ENCODE peak calls at places on chromosomes 11 and 22, in nine cellular contexts. K is stimulated activated CD4-positive, alpha-beta T cell treated with anti-CD3 and anti-CD28 coated beads, Interleukin-12 subunit alpha, Interleukin-12 subunit beta, amount 100 ng/mL, for 4 hours; J is H1; F is AG09319; V is ovary; U is activated CD4-positive, alpha-beta T cell treated with anti-CD3 and anti-CD28 coated beads, Interleukin-2, amount 10 ng/mL, durations not matched to agents 7 days and 5 days; X is sciatic nerve; R is NCI-H2081; C is iris pigment epithelial cell. I is an unnamed sample.

GRCh38 chr11:17972987-17973386 is 39.9 kb downstream of the SERGEF start:
- DNase-seq in K (no peak), J (peak), F (peak), V (peak), U (no peak), X (peak), R (peak), C (peak), I (peak)

GRCh38 chr11:58504232-58504631 is 3.7 kb downstream of the OR5B21 start:
- DNase-seq in K (no peak), J (no peak), F (no peak), V (no peak), U (no peak), X (no peak), R (no peak), C (no peak), I (no peak)

GRCh38 chr11:1570896-1571759 is 943 bp downstream of the DUSP8 start:
- DNase-seq in K (no peak), J (no peak), F (no peak), V (no peak), U (no peak), X (peak), R (peak), C (no peak), I (no peak)

GRCh38 chr11:130166457-130166784 is 6.8 kb downstream of the ST14 start:
- DNase-seq in K (no peak), J (no peak), F (peak), V (no peak), U (no peak), X (no peak), R (no peak), C (peak), I (no peak)

GRCh38 chr22:31106651-31107205 is 640 bp downstream of the SELENOM start:
- DNase-seq in K (no peak), J (no peak), F (peak), V (peak), U (no peak), X (no peak), R (no peak), C (peak), I (no peak)

GRCh38 chr11:68408512-68408911 is 52.0 kb upstream of the PPP6R3 start:
- DNase-seq in K (no peak), J (no peak), F (no peak), V (no peak), U (no peak), X (no peak), R (no peak), C (no peak), I (no peak)

GRCh38 chr11:20421902-20422301 is 34.4 kb downstream of the PRMT3 start:
- DNase-seq in K (no peak), J (no peak), F (no peak), V (no peak), U (no peak), X (no peak), R (no peak), C (no peak), I (no peak)

GRCh38 chr22:22348127-22348814 is 103.7 kb downstream of the VPREB1 start:
- DNase-seq in K (no peak), J (no peak), F (no peak), V (no peak), U (peak), X (no peak), R (no peak), C (no peak), I (no peak)

GRCh38 chr11:105577645-105578044 is 32.2 kb upstream of the GRIA4 start:
- DNase-seq in K (no peak), J (no peak), F (no peak), V (no peak), U (no peak), X (no peak), R (no peak), C (peak), I (no peak)

GRCh38 chr11:45994421-45995341 is 72.2 kb downstream of the LARGE2 start:
- DNase-seq in K (no peak), J (no peak), F (no peak), V (no peak), U (no peak), X (no peak), R (no peak), C (peak), I (no peak)

GRCh38 chr11:119338318-119338890 is 2.3 kb downstream of the C1QTNF5 start:
- DNase-seq in K (peak), J (no peak), F (no peak), V (peak), U (peak), X (peak), R (peak), C (peak), I (peak)

GRCh38 chr22:48779661-48780596 is 1047.7 kb downstream of the BRD1 start:
- DNase-seq in K (no peak), J (no peak), F (no peak), V (no peak), U (no peak), X (no peak), R (no peak), C (no peak), I (peak)

GRCh38 chr11:2818503-2818902 is 67.1 kb downstream of the CDKN1C start:
- DNase-seq in K (no peak), J (no peak), F (no peak), V (no peak), U (no peak), X (no peak), R (no peak), C (no peak), I (no peak)

GRCh38 chr11:2522636-2523255 is 77.9 kb downstream of the KCNQ1 start:
- DNase-seq in K (no peak), J (no peak), F (no peak), V (peak), U (no peak), X (peak), R (no peak), C (no peak), I (peak)

GRCh38 chr11:1853376-1854131 is 670 bp downstream of the LSP1 start:
- DNase-seq in K (no peak), J (no peak), F (no peak), V (no peak), U (peak), X (no peak), R (no peak), C (no peak), I (no peak)

GRCh38 chr11:87840786-87841185 is 334.5 kb downstream of the RAB38 start:
- DNase-seq in K (no peak), J (no peak), F (no peak), V (no peak), U (no peak), X (no peak), R (no peak), C (no peak), I (no peak)

GRCh38 chr22:42697542-42698013 is 23.1 kb downstream of the A4GALT start:
- DNase-seq in K (no peak), J (no peak), F (no peak), V (peak), U (no peak), X (no peak), R (no peak), C (peak), I (peak)

GRCh38 chr11:61333638-61334433 is 808 bp downstream of the TKFC start:
- DNase-seq in K (no peak), J (no peak), F (no peak), V (no peak), U (no peak), X (no peak), R (no peak), C (no peak), I (no peak)

GRCh38 chr11:32919338-32919737 is 26.7 kb downstream of the QSER1 start:
- DNase-seq in K (no peak), J (no peak), F (no peak), V (no peak), U (no peak), X (no peak), R (no peak), C (no peak), I (no peak)

GRCh38 chr22:31329029-31329428 is 17.1 kb downstream of the PATZ1 start:
- DNase-seq in K (no peak), J (no peak), F (no peak), V (no peak), U (no peak), X (no peak), R (no peak), C (peak), I (no peak)

GRCh38 chr11:46461461-46461927 is 69.9 kb upstream of the CHRM4 start:
- DNase-seq in K (no peak), J (no peak), F (no peak), V (no peak), U (no peak), X (no peak), R (no peak), C (peak), I (no peak)

GRCh38 chr11:100682247-100682969 is 4.7 kb upstream of the ARHGAP42 start:
- DNase-seq in K (no peak), J (no peak), F (no peak), V (no peak), U (no peak), X (no peak), R (no peak), C (no peak), I (no peak)

GRCh38 chr11:132456735-132457328 is 1075.5 kb downstream of the OPCML start:
- DNase-seq in K (no peak), J (no peak), F (no peak), V (no peak), U (no peak), X (no peak), R (no peak), C (no peak), I (no peak)

GRCh38 chr11:126331286-126331685 is 24.2 kb upstream of the ST3GAL4 start:
- DNase-seq in K (no peak), J (no peak), F (no peak), V (no peak), U (no peak), X (no peak), R (no peak), C (no peak), I (no peak)

GRCh38 chr11:11706022-11706421 is 84.2 kb upstream of the GALNT18 start:
- DNase-seq in K (no peak), J (no peak), F (no peak), V (no peak), U (no peak), X (no peak), R (no peak), C (no peak), I (no peak)

I was measured in tibial nerve.